ENCODE peak calls at places on chromosomes 16 and 17, in seven cellular contexts. G, S, F, E, D, C and M are unnamed samples.

GRCh38 chr17:10328971-10329923 is 43.6 kb downstream of the MYH13 start:
- DNase-seq in G (no peak), S (no peak), F (no peak), E (no peak), D (no peak), C (no peak), M (no peak)

GRCh38 chr17:62751350-62751691 is 56.8 kb downstream of the MARCHF10 start:
- DNase-seq in G (no peak), S (no peak), F (no peak), E (no peak), D (no peak), C (no peak), M (no peak)

GRCh38 chr16:2829501-2830354 is at the start of gene ZG16B:
- DNase-seq in G (peak; percentile 75), S (no peak), F (no peak), E (no peak), D (no peak), C (no peak), M (no peak)

GRCh38 chr16:84862804-84863484 is 43.2 kb downstream of the CRISPLD2 start:
- DNase-seq in G (no peak), S (no peak), F (no peak), E (no peak), D (no peak), C (no peak), M (no peak)

GRCh38 chr17:74493381-74493833 is 27.0 kb downstream of the CD300A start:
- DNase-seq in G (peak; percentile 75), S (peak; percentile 65), F (peak; percentile 56), E (peak; percentile 72), D (peak; percentile 48), C (peak; percentile 81), M (peak; percentile 37)

GRCh38 chr17:68089881-68090280 is 54.3 kb downstream of the KPNA2 start:
- DNase-seq in G (peak; percentile 39), S (peak; percentile 56), F (no peak), E (no peak), D (no peak), C (no peak), M (peak; percentile 71)

GRCh38 chr17:1002771-1003555 is 6.0 kb downstream of the TIMM22 start:
- DNase-seq in G (no peak), S (peak; percentile 84), F (no peak), E (no peak), D (no peak), C (no peak), M (no peak)

GRCh38 chr16:56688762-56689161 is 6.5 kb downstream of the MT1X start:
- DNase-seq in G (no peak), S (peak; percentile 16), F (no peak), E (no peak), D (no peak), C (no peak), M (no peak)

GRCh38 chr16:10385725-10386516 is at the start of gene ATF7IP2:
- DNase-seq in G (peak; percentile 93), S (peak; percentile 79), F (peak; percentile 78), E (peak; percentile 77), D (peak; percentile 83), C (peak; percentile 95), M (no peak)

GRCh38 chr17:18139949-18140348 is 31.4 kb downstream of the MYO15A start:
- DNase-seq in G (peak; percentile 74), S (peak; percentile 33), F (no peak), E (no peak), D (no peak), C (no peak), M (no peak)

GRCh38 chr17:50218071-50218759 is 16.8 kb upstream of the COL1A1 start:
- DNase-seq in G (no peak), S (peak; percentile 79), F (no peak), E (no peak), D (no peak), C (no peak), M (no peak)